ENCODE peak calls at places on chromosomes 12 and 14, in five cellular contexts. A is stimulated activated CD4-positive, alpha-beta T cell treated with anti-CD3 and anti-CD28 coated beads, Interleukin-1b, Interleukin-23, amount 100 ng/mL, for 24 hours; D is A549; Q is retina; J is activated gamma-delta T cell treated with Interleukin-2 at 50 U/mL for 16 hours. W is an unnamed sample.

GRCh38 chr14:53814371-53814770 is 142.3 kb downstream of the BMP4 start:
- DNase-seq in J (no peak), Q (no peak), D (no peak), A (no peak), W (no peak)

GRCh38 chr12:14156606-14157005 is 175.2 kb upstream of the GRIN2B start:
- DNase-seq in A (no peak), D (no peak), J (no peak), Q (no peak), W (no peak)

GRCh38 chr12:100404769-100405407 is 48.0 kb downstream of the SLC17A8 start:
- DNase-seq in Q (peak; percentile 9), D (no peak), A (no peak), J (no peak), W (peak; percentile 53)

GRCh38 chr14:91113829-91114078 is at the start of gene DGLUCY:
- DNase-seq in A (peak; percentile 46), J (no peak), D (peak; percentile 81), Q (no peak), W (peak; percentile 88)

GRCh38 chr12:58924652-58925051 is 4.3 kb upstream of the LRIG3 start:
- DNase-seq in A (no peak), Q (no peak), D (no peak), J (no peak), W (no peak)

GRCh38 chr14:31068235-31068634 is 42.1 kb upstream of the STRN3 start:
- DNase-seq in D (no peak), J (no peak), Q (no peak), A (no peak), W (no peak)

GRCh38 chr14:106842687-106843086 is 1316.3 kb downstream of the TMEM121 start:
- DNase-seq in A (no peak), J (no peak), Q (no peak), D (peak; percentile 50), W (no peak)

GRCh38 chr12:110135012-110135411 is 10.9 kb downstream of the IFT81 start:
- DNase-seq in J (no peak), A (no peak), Q (no peak), D (no peak), W (no peak)

GRCh38 chr12:53754633-53755261 is 3.0 kb upstream of the CISTR start:
- DNase-seq in D (no peak), Q (peak; percentile 35), J (no peak), A (no peak), W (no peak)

GRCh38 chr12:84329933-84330332 is 582.7 kb downstream of the SLC6A15 start:
- DNase-seq in Q (no peak), J (no peak), D (no peak), A (no peak), W (no peak)

GRCh38 chr12:51059086-51059485 is 11.0 kb downstream of the LETMD1 start:
- DNase-seq in J (no peak), D (no peak), Q (no peak), A (no peak), W (no peak)

GRCh38 chr12:113413488-113413939 is 8.7 kb upstream of the SDSL start:
- DNase-seq in D (peak; percentile 64), Q (no peak), J (no peak), A (no peak), W (peak; percentile 42)

GRCh38 chr14:95222870-95223398 is 65.6 kb upstream of the DICER1 start:
- DNase-seq in A (no peak), Q (no peak), J (no peak), D (no peak), W (no peak)

GRCh38 chr12:3303410-3304136 is 187.4 kb upstream of the PRMT8 start:
- DNase-seq in J (no peak), D (no peak), A (no peak), Q (no peak), W (no peak)

GRCh38 chr12:51868821-51869489 is 18.9 kb upstream of the ANKRD33 start:
- DNase-seq in D (no peak), A (no peak), J (no peak), Q (peak; percentile 85), W (no peak)

W was measured in lower lobe of right lung.